ENCODE peak calls at places on chromosomes 11 and 22, in four cellular contexts. One of them, this sample, is unnamed.

GRCh38 chr11:11731311-11732083 is 109.7 kb upstream of the GALNT18 start:
- DNase-seq in central memory CD4-positive, alpha-beta T cell: no peak
- DNase-seq in hippocampal formation: no peak
- DNase-seq in tibial nerve: no peak
- DNase-seq in this sample: no peak

GRCh38 chr11:114061053-114062049 is 1.8 kb downstream of the ZBTB16 start:
- DNase-seq in central memory CD4-positive, alpha-beta T cell: no peak
- DNase-seq in tibial nerve: no peak
- DNase-seq in hippocampal formation: no peak
- DNase-seq in this sample: no peak

GRCh38 chr11:6725386-6725896 is 42.3 kb upstream of the MRPL17 start:
- DNase-seq in hippocampal formation: no peak
- DNase-seq in tibial nerve: no peak
- DNase-seq in central memory CD4-positive, alpha-beta T cell: no peak
- DNase-seq in this sample: no peak

GRCh38 chr22:46803031-46803880 is 40.8 kb downstream of the TBC1D22A start:
- DNase-seq in hippocampal formation: no peak
- DNase-seq in central memory CD4-positive, alpha-beta T cell: peak
- DNase-seq in tibial nerve: no peak
- DNase-seq in this sample: no peak

GRCh38 chr22:26461188-26461810 is 22.3 kb downstream of the HPS4 start:
- DNase-seq in tibial nerve: peak
- DNase-seq in central memory CD4-positive, alpha-beta T cell: no peak
- DNase-seq in hippocampal formation: peak
- DNase-seq in this sample: no peak

GRCh38 chr11:129968611-129969419 is 33.8 kb downstream of the PRDM10 start:
- DNase-seq in central memory CD4-positive, alpha-beta T cell: no peak
- DNase-seq in hippocampal formation: no peak
- DNase-seq in tibial nerve: no peak
- DNase-seq in this sample: no peak

GRCh38 chr11:101390539-101390938 is 193.3 kb downstream of the TRPC6 start:
- DNase-seq in hippocampal formation: no peak
- DNase-seq in central memory CD4-positive, alpha-beta T cell: no peak
- DNase-seq in tibial nerve: no peak
- DNase-seq in this sample: no peak

GRCh38 chr11:76735841-76736240 is 47.3 kb upstream of the TSKU start:
- DNase-seq in hippocampal formation: no peak
- DNase-seq in tibial nerve: no peak
- DNase-seq in central memory CD4-positive, alpha-beta T cell: no peak
- DNase-seq in this sample: no peak

GRCh38 chr11:94305146-94305545 is 766 bp downstream of the IZUMO1R start:
- DNase-seq in hippocampal formation: no peak
- DNase-seq in central memory CD4-positive, alpha-beta T cell: no peak
- DNase-seq in tibial nerve: no peak
- DNase-seq in this sample: no peak

GRCh38 chr11:129930306-129930705 is 34.9 kb upstream of the NFRKB start:
- DNase-seq in central memory CD4-positive, alpha-beta T cell: no peak
- DNase-seq in hippocampal formation: no peak
- DNase-seq in tibial nerve: no peak
- DNase-seq in this sample: no peak

GRCh38 chr11:17579451-17579850 is 32.4 kb downstream of the OTOG start:
- DNase-seq in hippocampal formation: no peak
- DNase-seq in central memory CD4-positive, alpha-beta T cell: no peak
- DNase-seq in tibial nerve: no peak
- DNase-seq in this sample: no peak

GRCh38 chr11:72955466-72955865 is 141.3 kb downstream of the ATG16L2 start:
- DNase-seq in tibial nerve: no peak
- DNase-seq in central memory CD4-positive, alpha-beta T cell: no peak
- DNase-seq in hippocampal formation: no peak
- DNase-seq in this sample: no peak

GRCh38 chr22:22520020-22520656 is at the start of gene ZNF280A:
- DNase-seq in tibial nerve: no peak
- DNase-seq in hippocampal formation: no peak
- DNase-seq in central memory CD4-positive, alpha-beta T cell: no peak
- DNase-seq in this sample: no peak

GRCh38 chr22:37633082-37633692 is 6.3 kb upstream of the SH3BP1 start:
- DNase-seq in hippocampal formation: no peak
- DNase-seq in tibial nerve: no peak
- DNase-seq in central memory CD4-positive, alpha-beta T cell: peak
- DNase-seq in this sample: no peak

GRCh38 chr11:73950869-73951710 is at the start of gene DNAJB13:
- DNase-seq in hippocampal formation: no peak
- DNase-seq in central memory CD4-positive, alpha-beta T cell: no peak
- DNase-seq in tibial nerve: no peak
- DNase-seq in this sample: no peak

GRCh38 chr11:83449338-83449913 is 163.3 kb upstream of the CCDC90B start:
- DNase-seq in hippocampal formation: no peak
- DNase-seq in tibial nerve: no peak
- DNase-seq in central memory CD4-positive, alpha-beta T cell: no peak
- DNase-seq in this sample: no peak

GRCh38 chr11:120318906-120319305 is 6.2 kb upstream of the TLCD5 start:
- DNase-seq in hippocampal formation: no peak
- DNase-seq in central memory CD4-positive, alpha-beta T cell: no peak
- DNase-seq in tibial nerve: no peak
- DNase-seq in this sample: no peak

GRCh38 chr11:110000045-110000502 is 93.1 kb upstream of the ZC3H12C start:
- DNase-seq in hippocampal formation: no peak
- DNase-seq in central memory CD4-positive, alpha-beta T cell: no peak
- DNase-seq in tibial nerve: no peak
- DNase-seq in this sample: peak

GRCh38 chr11:67606150-67606476 is 623 bp upstream of the NDUFV1 start:
- DNase-seq in tibial nerve: no peak
- DNase-seq in central memory CD4-positive, alpha-beta T cell: no peak
- DNase-seq in hippocampal formation: no peak
- DNase-seq in this sample: no peak